ENCODE peak calls at places on chromosomes 6 and 20, in five cellular contexts. G is CD8-positive, alpha-beta T cell; Q is CD4-positive, alpha-beta T cell; I is HTR-8/SVneo; V is spleen. O is an unnamed sample.

GRCh38 chr6:148323344-148323743 is 19.3 kb upstream of the SASH1 start:
- DNase-seq in G (no peak), Q (no peak), I (no peak), V (no peak), O (no peak)

GRCh38 chr20:45779011-45779915 is 12.4 kb downstream of the WFDC3 start:
- DNase-seq in G (no peak), Q (no peak), I (peak), V (no peak), O (no peak)

GRCh38 chr20:18904624-18905023 is 91.0 kb downstream of the SCP2D1 start:
- DNase-seq in G (no peak), Q (no peak), I (no peak), V (no peak), O (no peak)

GRCh38 chr6:167580512-167580911 is 246.2 kb upstream of the AFDN start:
- DNase-seq in G (no peak), Q (no peak), I (no peak), V (no peak), O (no peak)

GRCh38 chr6:30726506-30727413 is 6.6 kb downstream of the TUBB start:
- DNase-seq in G (no peak), Q (no peak), I (no peak), V (peak), O (no peak)

GRCh38 chr20:53394433-53394832 is 199.2 kb downstream of the ZNF217 start:
- DNase-seq in G (no peak), Q (no peak), I (no peak), V (no peak), O (no peak)

GRCh38 chr6:163395122-163395521 is 19.4 kb upstream of the QKI start:
- DNase-seq in G (no peak), Q (no peak), I (no peak), V (no peak), O (no peak)

GRCh38 chr20:9081423-9081966 is 12.6 kb downstream of the PLCB4 start:
- DNase-seq in G (no peak), Q (no peak), I (no peak), V (no peak), O (no peak)

GRCh38 chr6:128327890-128328289 is 192.5 kb downstream of the PTPRK start:
- DNase-seq in G (peak), Q (no peak), I (no peak), V (no peak), O (no peak)

GRCh38 chr6:33696538-33697518 is 14.7 kb downstream of the UQCC2 start:
- DNase-seq in G (peak), Q (no peak), I (no peak), V (peak), O (no peak)